ENCODE peak calls at places on chromosomes 1 and 21, in eight cellular contexts. Y is transverse colon, A is IMR-90, J is right lobe of liver, T is heart left ventricle, H is body of pancreas, U is GM12878, I is sigmoid colon. S is an unnamed sample. For H3K4me1, the result is how much of the 10 kb centered on the place peaks cover.

GRCh38 chr1:169859001-169859400 is 34.7 kb downstream of the SCYL3 start:
- DNase-seq in Y (no peak), A (no peak), J (no peak), T (no peak), H (no peak), U (no peak), I (no peak), S (no peak)

GRCh38 chr1:2194319-2194897 is at the start of gene FAAP20:
- DNase-seq in Y (peak), A (peak), J (no peak), T (no peak), H (peak), U (no peak), I (peak), S (peak)

GRCh38 chr1:147565189-147565980 is 24.1 kb downstream of the BCL9 start:
- DNase-seq in Y (no peak), A (no peak), J (no peak), T (no peak), H (no peak), U (no peak), I (no peak), S (no peak)

GRCh38 chr21:44399151-44399954 is 45.9 kb downstream of the TRPM2 start:
- DNase-seq in Y (no peak), A (no peak), J (peak), T (no peak), H (no peak), U (no peak), I (no peak), S (no peak)

GRCh38 chr1:244237445-244237844 is 186.4 kb downstream of the ZBTB18 start:
- DNase-seq in Y (no peak), A (peak), J (no peak), T (no peak), H (no peak), U (no peak), I (no peak), S (no peak)

GRCh38 chr1:92961131-92961895 is at the start of gene DIPK1A:
- DNase-seq in Y (peak), A (peak), J (peak), T (peak), H (peak), U (no peak), I (peak), S (peak)

GRCh38 chr1:8970870-8971337 is 25.2 kb downstream of the CA6 start:
- DNase-seq in Y (no peak), A (no peak), J (peak), T (no peak), H (no peak), U (peak), I (no peak), S (no peak)

GRCh38 chr1:202959276-202959620 is 1.1 kb upstream of the ADIPOR1 start:
- DNase-seq in Y (no peak), A (peak), J (no peak), T (no peak), H (no peak), U (no peak), I (no peak), S (no peak)

GRCh38 chr1:7553042-7553690 is 217.9 kb upstream of the VAMP3 start:
- DNase-seq in Y (no peak), A (no peak), J (peak), T (no peak), H (no peak), U (no peak), I (no peak), S (no peak)

GRCh38 chr1:152182431-152182830 is 23.4 kb upstream of the RPTN start:
- DNase-seq in Y (no peak), A (no peak), J (no peak), T (no peak), H (no peak), U (no peak), I (no peak), S (no peak)

GRCh38 chr1:152182942-152183341 is 23.9 kb upstream of the RPTN start:
- DNase-seq in Y (no peak), A (peak), J (no peak), T (no peak), H (no peak), U (no peak), I (no peak), S (no peak)

GRCh38 chr1:152186556-152187285 is 27.7 kb upstream of the RPTN start:
- DNase-seq in Y (no peak), A (no peak), J (no peak), T (no peak), H (no peak), U (no peak), I (no peak), S (no peak)

GRCh38 chr1:152188673-152189591 is 29.9 kb upstream of the RPTN start:
- DNase-seq in Y (peak), A (peak), J (peak), T (peak), H (peak), U (no peak), I (peak), S (peak)

GRCh38 chr1:152185544-152186391 is 26.7 kb upstream of the RPTN start:
- DNase-seq in Y (peak), A (peak), J (no peak), T (peak), H (peak), U (no peak), I (no peak), S (peak)
- TF ChIP-seq POLR2A in Y (no peak), A (no peak), J (no peak), T (no peak), H (no peak), U (no peak), I (no peak), S (no peak)

GRCh38 chr1:56433056-56433577 is 146.2 kb downstream of the PLPP3 start:
- DNase-seq in Y (no peak), A (no peak), J (no peak), T (no peak), H (no peak), U (peak), I (no peak), S (no peak)

GRCh38 chr1:56434659-56435202 is 144.6 kb downstream of the PLPP3 start:
- DNase-seq in Y (no peak), A (no peak), J (no peak), T (no peak), H (no peak), U (no peak), I (no peak), S (no peak)

GRCh38 chr1:56435434-56436337 is 143.7 kb downstream of the PLPP3 start:
- DNase-seq in Y (no peak), A (no peak), J (no peak), T (no peak), H (no peak), U (no peak), I (no peak), S (no peak)

GRCh38 chr1:56432561-56432971 is 146.8 kb downstream of the PLPP3 start:
- DNase-seq in Y (no peak), A (no peak), J (peak), T (no peak), H (no peak), U (no peak), I (no peak), S (peak)

GRCh38 chr1:56434025-56434424 is 145.3 kb downstream of the PLPP3 start:
- DNase-seq in Y (no peak), A (peak), J (no peak), T (no peak), H (no peak), U (no peak), I (no peak), S (no peak)
- H3K4me1 ChIP-seq in Y (under half), A (under half), J (under half), T (under half), H (under half), U (under half), I (under half), S (under half)

DNA sequence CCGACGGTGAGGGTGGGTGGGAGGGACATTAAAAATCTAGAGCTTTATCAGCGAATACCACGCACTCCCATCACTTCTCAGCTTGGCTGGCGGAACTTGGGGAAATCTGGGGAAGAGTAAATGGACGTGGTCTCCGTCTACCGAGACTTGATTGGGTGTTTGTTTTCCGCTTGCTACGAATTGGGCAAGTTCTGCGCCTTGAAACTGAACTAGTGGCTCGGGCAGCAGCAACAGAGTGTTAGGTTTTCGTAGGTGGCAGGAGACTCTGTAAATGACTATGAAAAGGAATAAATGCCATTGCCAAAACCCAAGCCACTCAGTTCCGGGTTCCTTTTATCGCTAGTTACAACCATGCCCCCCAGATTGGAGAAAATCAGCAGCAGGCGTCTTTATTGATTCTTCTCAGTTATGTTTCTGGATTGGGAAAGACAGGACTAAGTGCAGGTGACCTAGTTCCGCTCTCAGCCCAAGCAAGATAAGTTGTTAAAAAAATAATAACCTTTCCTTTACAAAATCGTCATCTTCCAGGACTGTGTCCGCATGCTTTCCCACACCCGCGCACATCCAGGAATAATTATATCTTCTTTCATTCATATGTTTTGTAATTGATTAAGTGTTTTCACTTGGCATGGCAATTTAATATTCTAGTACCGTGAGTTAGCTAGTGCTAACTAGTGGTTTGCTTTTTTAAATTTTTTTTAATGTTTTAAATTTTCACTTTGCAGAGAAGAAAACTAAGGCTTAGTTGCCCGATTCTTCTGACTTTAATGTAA is 3.4 kb downstream of the LHX9 start:
- DNase-seq in Y (no peak), A (no peak), J (no peak), T (no peak), H (no peak), U (no peak), I (no peak), S (no peak)
- H3K4me3 ChIP-seq in Y (no peak), A (no peak), J (no peak), T (no peak), H (no peak), U (no peak), I (no peak), S (no peak)

GRCh38 chr1:232066521-232066920 is 439.9 kb downstream of the DISC1 start:
- DNase-seq in Y (no peak), A (no peak), J (no peak), T (no peak), H (no peak), U (no peak), I (no peak), S (no peak)
- TF ChIP-seq POLR2A in Y (no peak), A (no peak), J (no peak), T (no peak), H (no peak), U (no peak), I (no peak), S (no peak)

DNA sequence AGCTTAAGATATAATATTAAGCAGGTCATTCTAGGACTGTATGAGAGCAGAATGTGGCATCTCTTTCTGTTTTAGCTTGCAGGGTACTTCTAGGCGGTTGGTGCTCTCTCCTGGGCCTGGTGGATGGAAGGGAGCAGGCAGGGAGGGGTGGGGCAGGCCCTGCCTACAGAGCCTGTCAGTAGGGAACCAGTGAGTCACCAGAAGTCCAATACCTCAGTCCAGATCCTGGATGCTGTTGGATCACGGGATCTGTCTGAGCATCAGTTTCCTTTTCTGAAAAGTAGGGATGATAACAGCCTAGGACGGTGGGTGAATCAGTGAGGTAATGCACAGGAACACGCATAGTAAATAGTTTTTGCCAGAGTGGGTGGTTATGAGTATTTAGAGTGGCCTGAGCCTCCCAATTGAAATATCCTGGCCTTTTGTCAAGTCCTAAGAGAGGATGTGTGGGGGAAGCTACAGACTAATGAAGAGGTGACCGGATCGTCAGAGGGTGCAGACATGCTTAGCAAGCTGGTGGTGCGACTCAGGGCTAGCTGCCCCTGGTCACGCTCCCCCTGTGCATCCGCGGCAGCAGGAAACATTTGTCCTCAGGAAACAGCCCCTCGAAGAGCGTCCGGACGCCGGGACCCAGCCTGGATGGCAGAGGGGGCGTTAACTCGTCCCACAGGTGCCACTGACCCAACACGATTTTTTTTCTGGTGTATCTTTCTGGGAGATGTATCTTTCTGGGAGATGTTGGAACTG is 23.9 kb downstream of the NAV1 start:
- DNase-seq in Y (no peak), A (peak), J (no peak), T (no peak), H (no peak), U (no peak), I (peak), S (no peak)
- H3K4me1 ChIP-seq in Y (under half), A (under half), J (under half), T (half or more), H (under half), U (under half), I (half or more), S (under half)

DNA sequence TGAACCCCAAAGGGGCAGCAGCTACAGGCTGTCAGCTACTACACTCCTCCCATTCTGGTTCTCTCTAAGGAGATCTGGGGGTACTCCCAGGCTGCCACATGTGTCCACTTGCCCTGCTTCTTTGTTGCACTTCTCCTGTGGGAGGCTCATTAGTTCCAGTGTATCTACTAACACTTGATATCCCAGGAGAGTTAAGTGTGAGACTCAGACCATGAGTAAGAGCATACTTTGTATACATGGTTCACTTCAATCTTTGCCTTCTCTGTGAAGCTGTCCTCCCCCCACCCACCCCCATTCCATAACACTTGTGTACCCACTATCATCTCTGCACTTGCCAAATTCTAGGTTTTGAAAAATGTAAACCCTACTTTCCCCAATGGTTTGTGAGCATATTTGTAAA is 34.9 kb upstream of the GADD45A start:
- DNase-seq in Y (no peak), A (peak), J (no peak), T (no peak), H (no peak), U (no peak), I (no peak), S (no peak)
- H3K4me3 ChIP-seq in Y (no peak), A (no peak), J (no peak), T (no peak), H (no peak), U (no peak), I (no peak), S (no peak)

GRCh38 chr1:11272842-11273594 is at the start of gene UBIAD1:
- DNase-seq in Y (peak), A (peak), J (peak), T (peak), H (peak), U (peak), I (peak), S (peak)
- TF ChIP-seq POLR2A in Y (peak), A (peak), J (peak), T (no peak), H (peak), U (peak), I (peak), S (no peak)

GRCh38 chr1:156889802-156890585 is 3.5 kb upstream of the PEAR1 start:
- DNase-seq in Y (peak), A (peak), J (peak), T (peak), H (peak), U (no peak), I (peak), S (peak)

GRCh38 chr1:156893048-156893953 is at the start of gene PEAR1:
- DNase-seq in Y (no peak), A (peak), J (no peak), T (peak), H (no peak), U (no peak), I (peak), S (no peak)

GRCh38 chr1:156894711-156895407 is 1.3 kb downstream of the PEAR1 start:
- DNase-seq in Y (no peak), A (peak), J (peak), T (peak), H (no peak), U (no peak), I (no peak), S (no peak)

GRCh38 chr1:156894001-156894400 is 483 bp downstream of the PEAR1 start:
- DNase-seq in Y (no peak), A (no peak), J (peak), T (no peak), H (no peak), U (no peak), I (no peak), S (no peak)

DNA sequence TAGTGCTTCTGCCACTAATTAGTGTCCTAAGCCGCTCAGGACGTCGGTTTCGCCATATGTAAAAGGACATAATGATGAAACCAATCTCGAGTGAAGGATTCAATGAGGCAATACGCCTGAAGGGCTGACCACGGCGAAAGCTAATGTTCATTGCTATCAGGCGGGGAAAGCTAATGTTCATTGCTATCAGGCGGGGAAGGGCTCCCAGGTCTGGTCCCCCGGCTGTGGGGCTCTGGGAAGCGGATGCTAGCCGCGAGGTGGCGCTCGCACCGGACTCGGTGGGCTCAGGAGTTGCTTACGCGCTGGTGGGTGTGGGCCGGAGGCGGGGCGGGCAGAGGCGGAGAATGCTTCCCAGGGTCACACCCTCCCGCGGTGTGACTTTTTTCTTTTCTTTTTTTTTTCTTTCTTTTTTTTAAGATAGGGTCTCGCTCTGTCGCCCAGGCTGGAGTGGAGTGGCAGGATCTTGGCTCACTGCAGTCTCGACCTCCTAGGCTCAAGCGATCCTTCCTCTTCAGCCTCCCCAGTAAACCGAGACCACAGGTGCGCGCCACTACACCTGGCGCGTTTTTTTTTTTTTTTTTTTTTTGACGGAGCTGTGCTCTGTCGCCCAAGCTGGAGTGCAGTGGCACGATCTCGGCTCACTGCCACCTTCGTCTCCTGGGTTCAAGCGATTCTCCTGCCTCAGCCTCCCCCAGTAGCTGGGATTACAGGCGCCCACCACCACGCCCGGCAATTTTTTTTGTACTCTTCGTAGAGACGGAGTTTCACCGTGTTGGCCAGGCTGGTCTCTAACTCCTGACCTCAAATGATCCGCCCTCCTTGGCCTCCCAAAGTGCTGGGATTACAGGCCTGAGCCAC is 1.1 kb upstream of the PEAR1 start:
- DNase-seq in Y (peak), A (peak), J (peak), T (peak), H (peak), U (no peak), I (peak), S (peak)
- H3K4me1 ChIP-seq in Y (under half), A (under half), J (under half), T (under half), H (under half), U (under half), I (under half), S (under half)

GRCh38 chr1:171898956-171899355 is 57.7 kb downstream of the DNM3 start:
- DNase-seq in Y (no peak), A (no peak), J (no peak), T (no peak), H (no peak), U (no peak), I (peak), S (no peak)
- H3K4me3 ChIP-seq in Y (no peak), A (no peak), J (no peak), T (no peak), H (no peak), U (no peak), I (no peak), S (no peak)

GRCh38 chr1:69915347-69915746 is 290.0 kb downstream of the LRRC40 start:
- DNase-seq in Y (no peak), A (peak), J (no peak), T (no peak), H (no peak), U (no peak), I (no peak), S (no peak)

GRCh38 chr1:69919922-69920273 is 285.5 kb downstream of the LRRC40 start:
- DNase-seq in Y (no peak), A (no peak), J (no peak), T (no peak), H (no peak), U (no peak), I (no peak), S (no peak)

GRCh38 chr1:69919129-69919921 is 286.1 kb downstream of the LRRC40 start:
- DNase-seq in Y (no peak), A (no peak), J (peak), T (no peak), H (no peak), U (no peak), I (peak), S (no peak)

GRCh38 chr1:69911301-69911801 is 294.0 kb downstream of the LRRC40 start:
- DNase-seq in Y (no peak), A (peak), J (no peak), T (no peak), H (no peak), U (no peak), I (no peak), S (no peak)

GRCh38 chr1:69913967-69914366 is 291.4 kb downstream of the LRRC40 start:
- DNase-seq in Y (no peak), A (peak), J (no peak), T (peak), H (no peak), U (no peak), I (no peak), S (no peak)
- TF ChIP-seq POLR2A in Y (no peak), A (no peak), J (no peak), T (no peak), H (no peak), U (no peak), I (no peak), S (no peak)